ENCODE peak calls at places on chromosome 10, in four cellular contexts. Z, P, A and K are unnamed samples.

GRCh38 chr10:99341860-99342517 is 12.8 kb downstream of the CNNM1 start:
- DNase-seq in Z (no peak), P (no peak), A (no peak), K (no peak)

GRCh38 chr10:36462194-36462593 is 663.2 kb upstream of the ANKRD30A start:
- DNase-seq in Z (no peak), P (no peak), A (no peak), K (no peak)

GRCh38 chr10:61835069-61835908 is 66.2 kb upstream of the ARID5B start:
- DNase-seq in Z (no peak), P (peak; percentile 58), A (no peak), K (no peak)

GRCh38 chr10:87945994-87946393 is 82.6 kb downstream of the PTEN start:
- DNase-seq in Z (no peak), P (no peak), A (no peak), K (peak; percentile 32)

GRCh38 chr10:102302611-102303010 is 57.3 kb downstream of the GBF1 start:
- DNase-seq in Z (no peak), P (no peak), A (no peak), K (no peak)

GRCh38 chr10:110872145-110872983 is 636 bp downstream of the PDCD4 start:
- DNase-seq in Z (peak; percentile 77), P (peak; percentile 38), A (peak; percentile 72), K (peak; percentile 93)

GRCh38 chr10:90589825-90590224 is 268.0 kb downstream of the HTR7 start:
- DNase-seq in Z (no peak), P (no peak), A (no peak), K (no peak)

GRCh38 chr10:103679096-103679790 is 176.1 kb downstream of the SH3PXD2A start:
- DNase-seq in Z (no peak), P (no peak), A (no peak), K (no peak)

GRCh38 chr10:45000764-45001381 is at the start of gene ZNF22:
- DNase-seq in Z (peak; percentile 76), P (peak; percentile 57), A (peak; percentile 73), K (peak; percentile 92)

GRCh38 chr10:21340341-21340740 is 185.1 kb downstream of the SKIDA1 start:
- DNase-seq in Z (no peak), P (no peak), A (no peak), K (no peak)

GRCh38 chr10:87547734-87548311 is 43.1 kb downstream of the MINPP1 start:
- DNase-seq in Z (no peak), P (no peak), A (no peak), K (no peak)

GRCh38 chr10:114094795-114095194 is 51.1 kb downstream of the ADRB1 start:
- DNase-seq in Z (no peak), P (no peak), A (no peak), K (no peak)

GRCh38 chr10:24727811-24728210 is 4.1 kb upstream of the ARHGAP21 start:
- DNase-seq in Z (no peak), P (peak; percentile 14), A (no peak), K (no peak)

GRCh38 chr10:91251430-91252056 is 31.1 kb downstream of the PCGF5 start:
- DNase-seq in Z (peak; percentile 21), P (peak; percentile 28), A (peak; percentile 18), K (no peak)

GRCh38 chr10:60951272-60951724 is 7.3 kb upstream of the RHOBTB1 start:
- DNase-seq in Z (no peak), P (no peak), A (no peak), K (no peak)

GRCh38 chr10:128087884-128088695 is 38.1 kb downstream of the MKI67 start:
- DNase-seq in Z (no peak), P (peak; percentile 18), A (no peak), K (no peak)
- TF ChIP-seq CTCF in Z (no peak), P (no peak), A (no peak), K (peak; percentile 13)

GRCh38 chr10:117741524-117741923 is 199.0 kb downstream of the EMX2 start:
- DNase-seq in Z (no peak), P (no peak), A (no peak), K (no peak)
- TF ChIP-seq CTCF in Z (no peak), P (peak; percentile 16), A (no peak), K (peak; percentile 14)

GRCh38 chr10:72068901-72069446 is 19.4 kb downstream of the SPOCK2 start:
- DNase-seq in Z (peak; percentile 73), P (no peak), A (no peak), K (peak; percentile 66)

GRCh38 chr10:72072046-72072445 is 16.3 kb downstream of the SPOCK2 start:
- DNase-seq in Z (no peak), P (no peak), A (no peak), K (no peak)

GRCh38 chr10:72067463-72068125 is 20.8 kb downstream of the SPOCK2 start:
- DNase-seq in Z (no peak), P (no peak), A (no peak), K (peak; percentile 64)

GRCh38 chr10:72068126-72068765 is 20.1 kb downstream of the SPOCK2 start:
- DNase-seq in Z (no peak), P (no peak), A (no peak), K (peak; percentile 61)

GRCh38 chr10:72069751-72070501 is 18.4 kb downstream of the SPOCK2 start:
- DNase-seq in Z (no peak), P (peak; percentile 37), A (no peak), K (no peak)
- TF ChIP-seq CTCF in Z (no peak), P (no peak), A (peak; percentile 13), K (no peak)

GRCh38 chr10:73802276-73802991 is 9.0 kb downstream of the NDST2 start:
- DNase-seq in Z (peak; percentile 8), P (no peak), A (peak; percentile 5), K (no peak)
- TF ChIP-seq CTCF in Z (no peak), P (no peak), A (no peak), K (no peak)

DNA sequence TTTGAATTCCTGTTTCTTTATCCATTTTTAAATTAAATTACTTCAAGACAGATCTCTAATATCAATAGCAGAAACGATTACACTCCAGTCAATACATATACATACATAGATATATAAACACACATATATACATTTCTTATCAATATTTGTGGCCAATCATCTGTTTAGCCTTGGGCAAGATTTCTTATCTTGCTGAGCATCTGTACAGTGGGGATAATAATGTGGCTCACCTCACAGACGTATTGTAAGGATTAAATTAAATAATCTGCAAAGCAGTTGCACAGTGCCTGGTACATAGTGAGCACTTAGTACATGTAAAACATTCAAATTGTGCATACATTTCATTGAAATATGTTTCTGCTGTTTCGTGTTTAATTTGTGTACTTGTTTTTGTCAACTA is 17.5 kb upstream of the CACNB2 start:
- DNase-seq in Z (no peak), P (no peak), A (no peak), K (no peak)
- TF ChIP-seq CTCF in Z (no peak), P (no peak), A (no peak), K (no peak)

GRCh38 chr10:115141254-115141653 is 48.1 kb downstream of the ATRNL1 start:
- DNase-seq in Z (no peak), P (no peak), A (no peak), K (no peak)
- TF ChIP-seq CTCF in Z (no peak), P (no peak), A (peak; percentile 40), K (peak; percentile 6)

GRCh38 chr10:2921956-2922680 is 145.2 kb upstream of the PFKP start:
- DNase-seq in Z (no peak), P (peak; percentile 20), A (no peak), K (no peak)
- TF ChIP-seq CTCF in Z (no peak), P (no peak), A (no peak), K (no peak)

GRCh38 chr10:34083567-34083966 is 731.5 kb downstream of the PARD3 start:
- DNase-seq in Z (no peak), P (no peak), A (no peak), K (no peak)

GRCh38 chr10:34081347-34081743 is 733.8 kb downstream of the PARD3 start:
- DNase-seq in Z (no peak), P (no peak), A (no peak), K (no peak)

GRCh38 chr10:34080485-34081346 is 734.4 kb downstream of the PARD3 start:
- DNase-seq in Z (no peak), P (no peak), A (peak; percentile 44), K (no peak)

GRCh38 chr10:34079702-34080484 is 735.2 kb downstream of the PARD3 start:
- DNase-seq in Z (no peak), P (no peak), A (no peak), K (no peak)

DNA sequence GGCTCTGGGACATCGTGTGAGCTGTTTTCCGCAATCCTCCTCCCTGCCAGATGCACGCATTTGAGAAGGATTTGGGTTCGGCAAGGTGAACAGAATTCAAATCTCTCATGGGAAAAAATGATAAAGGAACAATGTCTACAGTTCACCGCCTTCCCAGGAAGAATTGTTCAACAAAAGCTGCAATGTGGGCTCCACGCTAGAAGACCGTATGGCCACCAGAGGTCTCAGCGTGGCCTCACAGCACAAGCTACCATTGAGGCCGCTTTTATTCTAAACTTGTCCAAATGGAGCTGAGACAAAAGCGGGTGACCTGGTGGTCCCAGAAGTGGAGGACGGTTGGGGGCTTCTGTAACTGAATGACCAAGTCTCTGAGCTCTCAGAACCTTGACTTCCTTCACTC is 733.1 kb downstream of the PARD3 start:
- DNase-seq in Z (no peak), P (no peak), A (no peak), K (no peak)
- TF ChIP-seq CTCF in Z (no peak), P (no peak), A (no peak), K (no peak)